ENCODE peak calls at places on chromosomes 6 and 20, in eight cellular contexts. O is HFFc6, Y is omental fat pad, K is endodermal cell, F is GM20000, M is GM12865, D is body of pancreas, J is neural crest cell. L is an unnamed sample.

GRCh38 chr20:19789446-19789845 is 31.4 kb downstream of the RIN2 start:
- DNase-seq in D (no peak), K (peak; percentile 66), Y (no peak), M (no peak), F (no peak), O (no peak), J (no peak), L (no peak)

GRCh38 chr20:23652926-23653325 is 15.2 kb upstream of the CST3 start:
- DNase-seq in K (no peak), J (no peak), M (no peak), F (no peak), Y (no peak), D (no peak), O (no peak), L (no peak)

GRCh38 chr6:108408453-108408852 is 113.6 kb downstream of the AFG1L start:
- DNase-seq in Y (no peak), J (no peak), M (no peak), K (no peak), O (no peak), D (peak; percentile 62), F (no peak), L (no peak)

GRCh38 chr6:32224696-32225095 is 829 bp upstream of the NOTCH4 start:
- DNase-seq in M (peak; percentile 56), Y (no peak), K (no peak), J (no peak), O (no peak), D (no peak), F (no peak), L (no peak)

GRCh38 chr6:83092756-83093399 is 25.4 kb downstream of the DOP1A start:
- DNase-seq in D (no peak), K (no peak), Y (no peak), M (no peak), J (no peak), O (peak; percentile 12), F (no peak), L (no peak)

GRCh38 chr6:108592371-108593337 is 31.9 kb downstream of the FOXO3 start:
- DNase-seq in K (no peak), J (no peak), Y (no peak), F (peak; percentile 52), O (peak; percentile 92), D (peak; percentile 33), M (peak; percentile 92), L (peak; percentile 25)

GRCh38 chr20:5652626-5653573 is 97.3 kb upstream of the SHLD1 start:
- DNase-seq in J (no peak), O (peak; percentile 53), D (no peak), Y (no peak), F (no peak), M (peak; percentile 51), K (no peak), L (no peak)

GRCh38 chr20:50594591-50595432 is 84.6 kb downstream of the PTPN1 start:
- DNase-seq in J (no peak), M (peak; percentile 38), O (no peak), D (no peak), K (peak; percentile 84), Y (no peak), F (no peak), L (no peak)

GRCh38 chr6:129672345-129672691 is 37.7 kb downstream of the ARHGAP18 start:
- DNase-seq in D (no peak), M (no peak), K (no peak), F (no peak), Y (no peak), J (no peak), O (no peak), L (no peak)

GRCh38 chr6:89299451-89299850 is 15.6 kb downstream of the GABRR2 start:
- DNase-seq in D (no peak), F (no peak), O (no peak), M (no peak), K (no peak), Y (no peak), J (no peak), L (no peak)
- TF ChIP-seq CTCF in D (no peak), F (no peak), O (peak; percentile 41), M (no peak), K (peak; percentile 58), Y (no peak), J (peak; percentile 33), L (no peak)

GRCh38 chr6:35755525-35755924 is 18.7 kb downstream of the ARMC12 start:
- DNase-seq in Y (no peak), F (no peak), M (no peak), K (no peak), J (no peak), O (no peak), D (no peak), L (no peak)
- TF ChIP-seq CTCF in Y (no peak), F (no peak), M (no peak), K (no peak), J (no peak), O (no peak), D (no peak), L (no peak)

GRCh38 chr20:1555952-1556351 is 1.6 kb downstream of the SIRPD start:
- DNase-seq in D (no peak), O (no peak), F (no peak), M (no peak), Y (no peak), J (no peak), K (no peak), L (no peak)
- TF ChIP-seq CTCF in D (no peak), O (no peak), F (no peak), M (no peak), Y (no peak), J (no peak), K (no peak), L (no peak)

DNA sequence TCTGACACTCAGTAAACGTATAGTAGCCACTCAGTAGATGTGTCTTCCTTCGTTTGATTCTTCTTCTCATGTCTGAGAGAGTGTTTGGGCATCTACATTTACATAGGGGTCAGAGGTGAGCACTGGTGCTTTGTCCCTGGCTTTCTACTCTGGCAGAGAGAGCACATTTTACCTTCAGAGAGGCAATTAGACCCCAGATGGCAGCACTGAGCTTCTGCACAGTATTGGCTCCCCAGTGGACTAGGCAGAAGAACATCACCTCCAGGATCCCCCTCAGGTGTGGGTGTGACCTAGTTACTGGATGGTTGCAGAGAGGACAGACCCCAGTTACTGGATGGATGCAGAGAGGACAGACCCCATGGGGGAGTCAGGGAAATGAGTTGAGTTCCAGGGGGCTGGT is 327.2 kb downstream of the DHX35 start:
- DNase-seq in Y (no peak), K (peak; percentile 78), J (no peak), D (no peak), M (peak; percentile 29), O (no peak), F (peak; percentile 34), L (no peak)
- TF ChIP-seq CTCF in Y (no peak), K (peak; percentile 76), J (peak; percentile 45), D (no peak), M (peak; percentile 49), O (no peak), F (peak; percentile 43), L (peak; percentile 16)

GRCh38 chr6:140669321-140669720 is 1294.9 kb upstream of the CITED2 start:
- DNase-seq in M (no peak), O (no peak), F (no peak), D (no peak), Y (no peak), J (no peak), K (no peak), L (no peak)

GRCh38 chr6:140661691-140662090 is 1287.2 kb upstream of the CITED2 start:
- DNase-seq in M (no peak), O (peak; percentile 42), J (no peak), K (no peak), D (no peak), Y (no peak), F (no peak), L (no peak)

GRCh38 chr6:140660295-140660694 is 1285.8 kb upstream of the CITED2 start:
- DNase-seq in D (no peak), K (no peak), O (no peak), F (no peak), M (no peak), Y (no peak), J (no peak), L (no peak)

GRCh38 chr6:140663094-140663493 is 1288.6 kb upstream of the CITED2 start:
- DNase-seq in F (no peak), M (no peak), D (no peak), O (no peak), Y (no peak), J (no peak), K (no peak), L (no peak)

GRCh38 chr6:140663772-140664171 is 1289.3 kb upstream of the CITED2 start:
- DNase-seq in Y (no peak), M (no peak), K (no peak), O (no peak), F (no peak), D (no peak), J (no peak), L (no peak)
- TF ChIP-seq CTCF in Y (no peak), M (no peak), K (no peak), O (no peak), F (no peak), D (no peak), J (no peak), L (no peak)

L was measured in nephron progenitor cell.